ENCODE peak calls at places on chromosome 11, in six cellular contexts. One of them, this sample, is unnamed.
A peak's percentile ranks its signal among the peaks of the same experiment; 100 is the strongest.

GRCh38 chr11:134754823-134755198 is 342.8 kb upstream of the B3GAT1 start:
- DNase-seq in mesendoderm: no peak
- DNase-seq in neuronal stem cell: no peak
- DNase-seq in H9: no peak
- DNase-seq in IMR-90: no peak
- DNase-seq in trophoblast cell: no peak
- DNase-seq in this sample: no peak

GRCh38 chr11:27358306-27358705 is 4.7 kb downstream of the CCDC34 start:
- DNase-seq in mesendoderm: no peak
- DNase-seq in neuronal stem cell: no peak
- DNase-seq in H9: no peak
- DNase-seq in IMR-90: no peak
- DNase-seq in trophoblast cell: peak; percentile 78
- DNase-seq in this sample: peak; percentile 41

GRCh38 chr11:47278769-47279168 is 8.8 kb downstream of the MADD start:
- DNase-seq in mesendoderm: no peak
- DNase-seq in neuronal stem cell: no peak
- DNase-seq in H9: no peak
- DNase-seq in IMR-90: no peak
- DNase-seq in trophoblast cell: no peak
- DNase-seq in this sample: no peak

GRCh38 chr11:124778281-124778680 is 16.2 kb upstream of the ESAM start:
- DNase-seq in mesendoderm: peak; percentile 43
- DNase-seq in neuronal stem cell: no peak
- DNase-seq in H9: no peak
- DNase-seq in IMR-90: no peak
- DNase-seq in trophoblast cell: no peak
- DNase-seq in this sample: no peak

GRCh38 chr11:85118151-85118550 is 509.0 kb downstream of the DLG2 start:
- DNase-seq in mesendoderm: peak; percentile 28
- DNase-seq in neuronal stem cell: no peak
- DNase-seq in H9: no peak
- DNase-seq in IMR-90: peak; percentile 33
- DNase-seq in trophoblast cell: no peak
- DNase-seq in this sample: no peak

GRCh38 chr11:102575016-102575415 is 44.5 kb upstream of the MMP7 start:
- DNase-seq in mesendoderm: no peak
- DNase-seq in neuronal stem cell: no peak
- DNase-seq in H9: no peak
- DNase-seq in IMR-90: no peak
- DNase-seq in trophoblast cell: no peak
- DNase-seq in this sample: no peak

GRCh38 chr11:11081273-11081672 is 223.4 kb upstream of the ZBED5 start:
- DNase-seq in mesendoderm: no peak
- DNase-seq in neuronal stem cell: no peak
- DNase-seq in H9: no peak
- DNase-seq in IMR-90: no peak
- DNase-seq in trophoblast cell: no peak
- DNase-seq in this sample: no peak

GRCh38 chr11:61022311-61023085 is 51.0 kb downstream of the CD6 start:
- DNase-seq in mesendoderm: no peak
- DNase-seq in neuronal stem cell: no peak
- DNase-seq in H9: no peak
- DNase-seq in IMR-90: no peak
- DNase-seq in trophoblast cell: no peak
- DNase-seq in this sample: no peak

GRCh38 chr11:58573451-58574104 is 2.1 kb downstream of the LPXN start:
- DNase-seq in mesendoderm: no peak
- DNase-seq in neuronal stem cell: no peak
- DNase-seq in H9: no peak
- DNase-seq in IMR-90: peak; percentile 85
- DNase-seq in trophoblast cell: peak; percentile 66
- DNase-seq in this sample: peak; percentile 76

GRCh38 chr11:11169715-11170351 is 183.2 kb downstream of the CSNK2A3 start:
- DNase-seq in mesendoderm: no peak
- DNase-seq in neuronal stem cell: no peak
- DNase-seq in H9: no peak
- DNase-seq in IMR-90: no peak
- DNase-seq in trophoblast cell: peak; percentile 75
- DNase-seq in this sample: no peak

GRCh38 chr11:44600739-44601416 is 35.4 kb downstream of the CD82 start:
- DNase-seq in mesendoderm: peak; percentile 39
- DNase-seq in neuronal stem cell: no peak
- DNase-seq in H9: peak; percentile 53
- DNase-seq in IMR-90: peak; percentile 20
- DNase-seq in trophoblast cell: no peak
- DNase-seq in this sample: no peak

GRCh38 chr11:75380716-75381420 is 18.4 kb upstream of the RPS3 start:
- DNase-seq in mesendoderm: peak; percentile 70
- DNase-seq in neuronal stem cell: no peak
- DNase-seq in H9: no peak
- DNase-seq in IMR-90: no peak
- DNase-seq in trophoblast cell: peak; percentile 84
- DNase-seq in this sample: peak; percentile 42

GRCh38 chr11:33172996-33173395 is 11.7 kb upstream of the CSTF3 start:
- DNase-seq in mesendoderm: peak; percentile 32
- DNase-seq in neuronal stem cell: no peak
- DNase-seq in H9: no peak
- DNase-seq in IMR-90: peak; percentile 31
- DNase-seq in trophoblast cell: peak; percentile 71
- DNase-seq in this sample: peak; percentile 65

GRCh38 chr11:19853901-19854300 is 141.3 kb downstream of the NAV2 start:
- DNase-seq in mesendoderm: no peak
- DNase-seq in neuronal stem cell: no peak
- DNase-seq in H9: no peak
- DNase-seq in IMR-90: peak; percentile 29
- DNase-seq in trophoblast cell: no peak
- DNase-seq in this sample: no peak

GRCh38 chr11:43269229-43269928 is 42.4 kb upstream of the API5 start:
- DNase-seq in mesendoderm: peak; percentile 18
- DNase-seq in neuronal stem cell: no peak
- DNase-seq in H9: peak; percentile 59
- DNase-seq in IMR-90: no peak
- DNase-seq in trophoblast cell: no peak
- DNase-seq in this sample: no peak

GRCh38 chr11:130097285-130097684 is 27.6 kb downstream of the APLP2 start:
- DNase-seq in mesendoderm: no peak
- DNase-seq in neuronal stem cell: no peak
- DNase-seq in H9: no peak
- DNase-seq in IMR-90: no peak
- DNase-seq in trophoblast cell: no peak
- DNase-seq in this sample: no peak

GRCh38 chr11:296206-296975 is 2.9 kb downstream of the IFITM5 start:
- DNase-seq in mesendoderm: no peak
- DNase-seq in neuronal stem cell: no peak
- DNase-seq in H9: no peak
- DNase-seq in IMR-90: no peak
- DNase-seq in trophoblast cell: no peak
- DNase-seq in this sample: no peak

GRCh38 chr11:15932417-15932816 is 423.9 kb downstream of the SOX6 start:
- DNase-seq in mesendoderm: no peak
- DNase-seq in neuronal stem cell: no peak
- DNase-seq in H9: no peak
- DNase-seq in IMR-90: no peak
- DNase-seq in trophoblast cell: no peak
- DNase-seq in this sample: no peak

GRCh38 chr11:76785513-76785912 is 2.4 kb downstream of the TSKU start:
- DNase-seq in mesendoderm: peak; percentile 79
- DNase-seq in neuronal stem cell: no peak
- DNase-seq in H9: no peak
- DNase-seq in IMR-90: no peak
- DNase-seq in trophoblast cell: no peak
- DNase-seq in this sample: no peak

GRCh38 chr11:3197044-3197715 is 21.4 kb downstream of the MRGPRG start:
- DNase-seq in mesendoderm: no peak
- DNase-seq in neuronal stem cell: no peak
- DNase-seq in H9: no peak
- DNase-seq in IMR-90: no peak
- DNase-seq in trophoblast cell: no peak
- DNase-seq in this sample: no peak
- H2AK5ac ChIP-seq in mesendoderm: no peak overlapping the region
- H2AK5ac ChIP-seq in neuronal stem cell: peak overlapping the region; percentile 86
- H2AK5ac ChIP-seq in H9: no peak overlapping the region
- H2AK5ac ChIP-seq in IMR-90: no peak overlapping the region
- H2AK5ac ChIP-seq in trophoblast cell: no peak overlapping the region
- H2AK5ac ChIP-seq in this sample: no peak overlapping the region

GRCh38 chr11:8361206-8361605 is 97.5 kb upstream of the LMO1 start:
- DNase-seq in mesendoderm: no peak
- DNase-seq in neuronal stem cell: no peak
- DNase-seq in H9: no peak
- DNase-seq in IMR-90: no peak
- DNase-seq in trophoblast cell: no peak
- DNase-seq in this sample: no peak

GRCh38 chr11:8357891-8358566 is 94.4 kb upstream of the LMO1 start:
- DNase-seq in mesendoderm: peak; percentile 40
- DNase-seq in neuronal stem cell: no peak
- DNase-seq in H9: peak; percentile 53
- DNase-seq in IMR-90: no peak
- DNase-seq in trophoblast cell: no peak
- DNase-seq in this sample: no peak

GRCh38 chr11:8359521-8359920 is 95.8 kb upstream of the LMO1 start:
- DNase-seq in mesendoderm: no peak
- DNase-seq in neuronal stem cell: no peak
- DNase-seq in H9: no peak
- DNase-seq in IMR-90: no peak
- DNase-seq in trophoblast cell: no peak
- DNase-seq in this sample: no peak

GRCh38 chr11:8361664-8362210 is 98.1 kb upstream of the LMO1 start:
- DNase-seq in mesendoderm: no peak
- DNase-seq in neuronal stem cell: no peak
- DNase-seq in H9: no peak
- DNase-seq in IMR-90: no peak
- DNase-seq in trophoblast cell: no peak
- DNase-seq in this sample: no peak

DNA sequence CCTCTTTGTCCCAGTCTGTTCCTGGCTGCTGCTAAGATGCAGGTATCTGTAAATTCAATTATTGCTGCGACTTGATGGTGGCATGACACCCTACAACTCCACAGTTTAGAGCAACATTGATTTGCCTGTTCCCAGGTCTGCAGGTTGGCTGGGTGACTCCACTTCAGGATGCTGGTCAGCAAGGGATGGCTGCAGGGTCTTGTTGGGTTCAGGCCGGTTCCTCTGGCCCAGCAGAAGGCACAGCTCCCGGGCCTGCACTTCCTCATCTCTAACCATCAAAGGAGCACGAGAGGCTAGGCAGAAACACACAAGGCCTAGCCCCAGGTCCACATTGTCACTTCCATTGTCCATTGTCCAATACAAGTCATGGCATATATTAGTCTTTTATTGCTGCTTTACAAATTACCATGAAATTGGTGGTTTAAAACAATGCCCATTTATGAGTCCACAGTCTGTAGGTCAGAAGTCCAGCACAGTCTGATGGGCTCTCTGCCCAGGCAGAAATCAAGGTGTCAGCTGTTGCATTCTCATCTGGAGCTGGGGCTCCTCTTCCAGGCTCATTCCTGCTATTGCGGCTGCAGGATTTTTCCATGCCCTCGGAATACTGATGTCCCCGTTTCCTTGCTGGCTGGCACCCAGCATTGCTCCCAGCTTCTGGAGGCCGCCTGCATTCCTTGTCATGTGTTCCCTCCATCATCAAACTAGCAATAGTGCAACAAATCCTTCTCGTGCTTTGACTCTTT is 96.6 kb upstream of the LMO1 start:
- DNase-seq in mesendoderm: no peak
- DNase-seq in neuronal stem cell: no peak
- DNase-seq in H9: no peak
- DNase-seq in IMR-90: no peak
- DNase-seq in trophoblast cell: no peak
- DNase-seq in this sample: no peak
- H2AK5ac ChIP-seq in mesendoderm: no peak overlapping the region
- H2AK5ac ChIP-seq in neuronal stem cell: peak overlapping the region; percentile 10
- H2AK5ac ChIP-seq in H9: no peak overlapping the region
- H2AK5ac ChIP-seq in IMR-90: no peak overlapping the region
- H2AK5ac ChIP-seq in trophoblast cell: no peak overlapping the region
- H2AK5ac ChIP-seq in this sample: no peak overlapping the region

DNA sequence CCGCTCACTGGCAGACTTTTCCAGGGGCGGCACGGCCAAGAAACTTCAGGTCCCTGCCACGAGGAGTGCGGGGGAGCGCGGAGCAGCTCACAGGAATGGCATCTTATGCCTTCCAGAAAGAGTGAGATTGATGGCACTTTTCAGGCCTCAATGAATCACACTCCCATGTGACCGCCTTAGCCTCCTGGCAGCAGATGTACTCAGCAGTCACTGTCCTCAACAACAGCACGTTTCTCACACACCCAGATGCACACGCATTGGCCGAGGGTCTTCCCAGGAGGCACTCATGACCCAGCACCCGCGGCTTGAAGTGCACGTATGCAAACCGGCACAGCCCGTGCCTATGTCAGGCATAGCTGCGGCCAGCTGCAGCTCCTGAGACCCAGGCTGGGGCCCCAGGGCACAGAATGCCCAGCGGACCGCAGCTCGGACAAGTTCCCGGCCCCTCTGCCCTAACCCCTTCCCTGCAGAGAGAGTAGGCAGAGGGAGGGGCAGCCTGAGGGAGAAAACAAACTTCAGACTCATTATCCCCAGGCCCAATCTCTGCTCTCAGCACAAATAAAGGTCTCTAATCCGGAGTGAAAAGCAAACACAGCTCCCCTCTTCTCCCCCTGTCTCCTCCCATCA is 48.3 kb downstream of the RPUSD4 start:
- DNase-seq in mesendoderm: peak; percentile 43
- DNase-seq in neuronal stem cell: peak; percentile 60
- DNase-seq in H9: no peak
- DNase-seq in IMR-90: peak; percentile 96
- DNase-seq in trophoblast cell: peak; percentile 18
- DNase-seq in this sample: peak; percentile 84
- H2AK5ac ChIP-seq in mesendoderm: no peak overlapping the region
- H2AK5ac ChIP-seq in neuronal stem cell: peak overlapping the region; percentile 3
- H2AK5ac ChIP-seq in H9: no peak overlapping the region
- H2AK5ac ChIP-seq in IMR-90: no peak overlapping the region
- H2AK5ac ChIP-seq in trophoblast cell: no peak overlapping the region
- H2AK5ac ChIP-seq in this sample: no peak overlapping the region

DNA sequence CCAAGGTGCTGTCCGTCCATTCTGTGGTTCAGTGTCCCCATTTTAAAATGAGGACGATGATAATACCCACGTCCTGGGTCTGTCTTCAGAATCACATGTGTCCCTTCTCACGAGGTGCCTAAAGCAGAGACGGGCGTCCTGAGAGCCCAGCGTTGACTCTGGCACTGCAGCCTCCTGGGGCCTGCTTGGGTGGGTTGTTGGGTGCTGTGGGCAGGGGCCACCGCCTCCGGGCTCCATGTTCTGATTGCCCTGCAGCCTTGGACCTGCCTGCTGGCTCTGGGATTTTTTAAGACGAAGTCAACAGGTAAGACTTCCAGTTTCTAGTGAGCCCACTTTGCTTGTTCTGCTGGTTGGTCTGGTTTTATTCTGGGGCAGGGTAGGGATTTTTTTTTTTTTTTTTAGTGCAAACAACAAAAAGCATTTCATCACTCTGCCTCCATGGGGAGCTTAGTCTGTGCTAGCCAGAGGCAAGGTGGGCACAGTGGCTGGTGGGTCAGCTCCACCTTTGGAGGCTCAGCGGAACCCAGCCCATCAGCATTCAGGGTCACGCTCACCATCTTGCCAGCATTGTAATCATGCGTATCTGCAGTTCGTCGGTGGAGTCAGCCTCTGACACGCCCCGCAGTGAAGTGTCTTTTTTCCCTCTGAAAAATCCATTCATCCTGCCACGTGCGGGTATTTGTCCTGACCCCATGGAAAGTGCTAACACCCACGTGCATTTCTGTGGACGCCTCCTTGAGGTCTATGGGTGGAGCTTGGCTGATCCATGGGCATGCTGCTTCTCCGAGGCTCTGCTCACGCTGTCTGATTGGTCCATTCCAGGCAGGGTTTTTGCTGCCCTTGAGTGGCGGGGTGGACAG is 28.3 kb downstream of the NADSYN1 start:
- DNase-seq in mesendoderm: no peak
- DNase-seq in neuronal stem cell: no peak
- DNase-seq in H9: no peak
- DNase-seq in IMR-90: no peak
- DNase-seq in trophoblast cell: peak; percentile 94
- DNase-seq in this sample: no peak
- H2AK5ac ChIP-seq in mesendoderm: no peak overlapping the region
- H2AK5ac ChIP-seq in neuronal stem cell: no peak overlapping the region
- H2AK5ac ChIP-seq in H9: no peak overlapping the region
- H2AK5ac ChIP-seq in IMR-90: no peak overlapping the region
- H2AK5ac ChIP-seq in trophoblast cell: peak overlapping the region; percentile 59
- H2AK5ac ChIP-seq in this sample: no peak overlapping the region